ENCODE peak calls at places on chromosomes 5 and 9, in eight cellular contexts. One of them, this sample, is unnamed.

GRCh38 chr5:122313941-122314340 is 1.9 kb downstream of the SNCAIP start:
- DNase-seq in pulmonary artery endothelial cell: no peak
- DNase-seq in left cardiac atrium: no peak
- DNase-seq in tibial nerve: no peak
- DNase-seq in activated T-cell treated with anti-CD3 and anti-CD28 coated beads, Interleukin-2, amount 50 U/mL, for 72 hours: no peak
- DNase-seq in anterior cingulate cortex: no peak
- DNase-seq in ACHN: no peak
- DNase-seq in stimulated activated CD8-positive, alpha-beta memory T cell treated with anti-CD3 and anti-CD28 coated beads, Interleukin-2, amount 100 ng/mL, for 1 hour: no peak
- DNase-seq in this sample: no peak

GRCh38 chr9:136568288-136569081 is 22.6 kb upstream of the NOTCH1 start:
- DNase-seq in pulmonary artery endothelial cell: no peak
- DNase-seq in left cardiac atrium: no peak
- DNase-seq in tibial nerve: no peak
- DNase-seq in activated T-cell treated with anti-CD3 and anti-CD28 coated beads, Interleukin-2, amount 50 U/mL, for 72 hours: no peak
- DNase-seq in anterior cingulate cortex: no peak
- DNase-seq in ACHN: no peak
- DNase-seq in stimulated activated CD8-positive, alpha-beta memory T cell treated with anti-CD3 and anti-CD28 coated beads, Interleukin-2, amount 100 ng/mL, for 1 hour: no peak
- DNase-seq in this sample: no peak

GRCh38 chr9:110922145-110922544 is 116.1 kb downstream of the LPAR1 start:
- DNase-seq in pulmonary artery endothelial cell: no peak
- DNase-seq in left cardiac atrium: no peak
- DNase-seq in tibial nerve: no peak
- DNase-seq in activated T-cell treated with anti-CD3 and anti-CD28 coated beads, Interleukin-2, amount 50 U/mL, for 72 hours: no peak
- DNase-seq in anterior cingulate cortex: no peak
- DNase-seq in ACHN: no peak
- DNase-seq in stimulated activated CD8-positive, alpha-beta memory T cell treated with anti-CD3 and anti-CD28 coated beads, Interleukin-2, amount 100 ng/mL, for 1 hour: no peak
- DNase-seq in this sample: no peak

GRCh38 chr5:125310749-125311148 is 564.3 kb upstream of the ZNF608 start:
- DNase-seq in pulmonary artery endothelial cell: no peak
- DNase-seq in left cardiac atrium: no peak
- DNase-seq in tibial nerve: no peak
- DNase-seq in activated T-cell treated with anti-CD3 and anti-CD28 coated beads, Interleukin-2, amount 50 U/mL, for 72 hours: no peak
- DNase-seq in anterior cingulate cortex: no peak
- DNase-seq in ACHN: no peak
- DNase-seq in stimulated activated CD8-positive, alpha-beta memory T cell treated with anti-CD3 and anti-CD28 coated beads, Interleukin-2, amount 100 ng/mL, for 1 hour: no peak
- DNase-seq in this sample: no peak

GRCh38 chr5:169161022-169161680 is 139.8 kb downstream of the SLIT3 start:
- DNase-seq in pulmonary artery endothelial cell: no peak
- DNase-seq in left cardiac atrium: peak; percentile 73
- DNase-seq in tibial nerve: peak; percentile 25
- DNase-seq in activated T-cell treated with anti-CD3 and anti-CD28 coated beads, Interleukin-2, amount 50 U/mL, for 72 hours: no peak
- DNase-seq in anterior cingulate cortex: no peak
- DNase-seq in ACHN: peak; percentile 94
- DNase-seq in stimulated activated CD8-positive, alpha-beta memory T cell treated with anti-CD3 and anti-CD28 coated beads, Interleukin-2, amount 100 ng/mL, for 1 hour: no peak
- DNase-seq in this sample: no peak

GRCh38 chr5:17123785-17124184 is 93.6 kb upstream of the BASP1 start:
- DNase-seq in pulmonary artery endothelial cell: no peak
- DNase-seq in left cardiac atrium: no peak
- DNase-seq in tibial nerve: no peak
- DNase-seq in activated T-cell treated with anti-CD3 and anti-CD28 coated beads, Interleukin-2, amount 50 U/mL, for 72 hours: no peak
- DNase-seq in anterior cingulate cortex: no peak
- DNase-seq in ACHN: no peak
- DNase-seq in stimulated activated CD8-positive, alpha-beta memory T cell treated with anti-CD3 and anti-CD28 coated beads, Interleukin-2, amount 100 ng/mL, for 1 hour: no peak
- DNase-seq in this sample: no peak

GRCh38 chr5:82106207-82106606 is 134.4 kb downstream of the ATG10 start:
- DNase-seq in pulmonary artery endothelial cell: no peak
- DNase-seq in left cardiac atrium: no peak
- DNase-seq in tibial nerve: no peak
- DNase-seq in activated T-cell treated with anti-CD3 and anti-CD28 coated beads, Interleukin-2, amount 50 U/mL, for 72 hours: no peak
- DNase-seq in anterior cingulate cortex: no peak
- DNase-seq in ACHN: peak; percentile 58
- DNase-seq in stimulated activated CD8-positive, alpha-beta memory T cell treated with anti-CD3 and anti-CD28 coated beads, Interleukin-2, amount 100 ng/mL, for 1 hour: no peak
- DNase-seq in this sample: no peak

GRCh38 chr9:113770396-113770795 is 105.7 kb upstream of the ZNF618 start:
- DNase-seq in pulmonary artery endothelial cell: no peak
- DNase-seq in left cardiac atrium: no peak
- DNase-seq in tibial nerve: no peak
- DNase-seq in activated T-cell treated with anti-CD3 and anti-CD28 coated beads, Interleukin-2, amount 50 U/mL, for 72 hours: no peak
- DNase-seq in anterior cingulate cortex: no peak
- DNase-seq in ACHN: no peak
- DNase-seq in stimulated activated CD8-positive, alpha-beta memory T cell treated with anti-CD3 and anti-CD28 coated beads, Interleukin-2, amount 100 ng/mL, for 1 hour: no peak
- DNase-seq in this sample: no peak

GRCh38 chr5:1098986-1099597 is 12.8 kb downstream of the SLC12A7 start:
- DNase-seq in pulmonary artery endothelial cell: no peak
- DNase-seq in left cardiac atrium: no peak
- DNase-seq in tibial nerve: no peak
- DNase-seq in activated T-cell treated with anti-CD3 and anti-CD28 coated beads, Interleukin-2, amount 50 U/mL, for 72 hours: no peak
- DNase-seq in anterior cingulate cortex: no peak
- DNase-seq in ACHN: no peak
- DNase-seq in stimulated activated CD8-positive, alpha-beta memory T cell treated with anti-CD3 and anti-CD28 coated beads, Interleukin-2, amount 100 ng/mL, for 1 hour: no peak
- DNase-seq in this sample: no peak

GRCh38 chr5:126718246-126718868 is 58.6 kb upstream of the LMNB1 start:
- DNase-seq in pulmonary artery endothelial cell: no peak
- DNase-seq in left cardiac atrium: no peak
- DNase-seq in tibial nerve: no peak
- DNase-seq in activated T-cell treated with anti-CD3 and anti-CD28 coated beads, Interleukin-2, amount 50 U/mL, for 72 hours: no peak
- DNase-seq in anterior cingulate cortex: no peak
- DNase-seq in ACHN: no peak
- DNase-seq in stimulated activated CD8-positive, alpha-beta memory T cell treated with anti-CD3 and anti-CD28 coated beads, Interleukin-2, amount 100 ng/mL, for 1 hour: no peak
- DNase-seq in this sample: no peak

GRCh38 chr9:98430535-98430934 is 175.1 kb upstream of the TBC1D2 start:
- DNase-seq in pulmonary artery endothelial cell: no peak
- DNase-seq in left cardiac atrium: no peak
- DNase-seq in tibial nerve: no peak
- DNase-seq in activated T-cell treated with anti-CD3 and anti-CD28 coated beads, Interleukin-2, amount 50 U/mL, for 72 hours: no peak
- DNase-seq in anterior cingulate cortex: no peak
- DNase-seq in ACHN: no peak
- DNase-seq in stimulated activated CD8-positive, alpha-beta memory T cell treated with anti-CD3 and anti-CD28 coated beads, Interleukin-2, amount 100 ng/mL, for 1 hour: no peak
- DNase-seq in this sample: no peak

GRCh38 chr9:97983524-97984187 is 515 bp downstream of the ANP32B start:
- DNase-seq in pulmonary artery endothelial cell: no peak
- DNase-seq in left cardiac atrium: peak; percentile 65
- DNase-seq in tibial nerve: no peak
- DNase-seq in activated T-cell treated with anti-CD3 and anti-CD28 coated beads, Interleukin-2, amount 50 U/mL, for 72 hours: peak; percentile 58
- DNase-seq in anterior cingulate cortex: peak; percentile 48
- DNase-seq in ACHN: peak; percentile 31
- DNase-seq in stimulated activated CD8-positive, alpha-beta memory T cell treated with anti-CD3 and anti-CD28 coated beads, Interleukin-2, amount 100 ng/mL, for 1 hour: peak; percentile 18
- DNase-seq in this sample: peak; percentile 29

GRCh38 chr9:118659011-118659410 is 710.2 kb downstream of the BRINP1 start:
- DNase-seq in pulmonary artery endothelial cell: no peak
- DNase-seq in left cardiac atrium: no peak
- DNase-seq in tibial nerve: no peak
- DNase-seq in activated T-cell treated with anti-CD3 and anti-CD28 coated beads, Interleukin-2, amount 50 U/mL, for 72 hours: no peak
- DNase-seq in anterior cingulate cortex: no peak
- DNase-seq in ACHN: no peak
- DNase-seq in stimulated activated CD8-positive, alpha-beta memory T cell treated with anti-CD3 and anti-CD28 coated beads, Interleukin-2, amount 100 ng/mL, for 1 hour: no peak
- DNase-seq in this sample: no peak

This sample was measured in NCI-H1092.